ENCODE peak calls at places on chromosomes 16 and 17, in seven cellular contexts. H is KG1; C is non-pigmented ciliary epithelial cell; T is activated CD4-positive, CD25-positive, alpha-beta regulatory T cell treated with anti-CD3 and anti-CD28 coated beads, Interleukin-2, amount 50 U/mL, for 72 hours; J is choroid plexus epithelial cell; F is psoas muscle; G is mucosa of gallbladder. P is an unnamed sample.

GRCh38 chr17:73071387-73071999 is 21.0 kb downstream of the SLC39A11 start:
- DNase-seq in H (no peak), C (no peak), T (no peak), J (peak; percentile 53), F (no peak), G (no peak), P (no peak)

GRCh38 chr16:31476305-31477219 is 4.6 kb downstream of the TGFB1I1 start:
- DNase-seq in H (no peak), C (no peak), T (peak; percentile 79), J (no peak), F (peak; percentile 79), G (peak; percentile 72), P (peak; percentile 74)

GRCh38 chr16:31700200-31700529 is 172.5 kb downstream of the AHSP start:
- DNase-seq in H (no peak), C (no peak), T (no peak), J (peak; percentile 67), F (no peak), G (no peak), P (peak; percentile 64)

GRCh38 chr16:56032072-56032471 is 156.9 kb upstream of the CES5A start:
- DNase-seq in H (no peak), C (no peak), T (no peak), J (no peak), F (no peak), G (no peak), P (no peak)

GRCh38 chr16:66930189-66930588 is 4.0 kb downstream of the CIAO2B start:
- DNase-seq in H (no peak), C (no peak), T (no peak), J (peak; percentile 75), F (peak; percentile 85), G (peak; percentile 34), P (no peak)

GRCh38 chr17:38604479-38605229 is 1.1 kb downstream of the SRCIN1 start:
- DNase-seq in H (no peak), C (no peak), T (no peak), J (no peak), F (peak; percentile 48), G (no peak), P (no peak)

GRCh38 chr17:76252040-76252954 is 12.0 kb upstream of the RNF157 start:
- DNase-seq in H (peak; percentile 50), C (peak; percentile 58), T (no peak), J (peak; percentile 89), F (peak; percentile 93), G (peak; percentile 50), P (no peak)

GRCh38 chr17:54980372-54980771 is 11.8 kb downstream of the STXBP4 start:
- DNase-seq in H (no peak), C (no peak), T (no peak), J (no peak), F (no peak), G (no peak), P (no peak)

GRCh38 chr17:57553525-57553924 is 191.6 kb downstream of the CCDC182 start:
- DNase-seq in H (no peak), C (no peak), T (no peak), J (peak; percentile 76), F (no peak), G (no peak), P (no peak)

GRCh38 chr16:68257251-68257905 is 6.9 kb upstream of the SLC7A6 start:
- DNase-seq in H (no peak), C (no peak), T (no peak), J (no peak), F (peak; percentile 81), G (no peak), P (no peak)

GRCh38 chr16:14050297-14051027 is 20.7 kb upstream of the MRTFB start:
- DNase-seq in H (no peak), C (no peak), T (no peak), J (peak; percentile 21), F (no peak), G (peak; percentile 42), P (no peak)

GRCh38 chr17:3590231-3590630 is 19.0 kb downstream of the TRPV1 start:
- DNase-seq in H (no peak), C (no peak), T (no peak), J (no peak), F (no peak), G (no peak), P (no peak)

GRCh38 chr17:58333396-58334207 is 5.0 kb upstream of the TSPOAP1 start:
- DNase-seq in H (peak; percentile 60), C (no peak), T (no peak), J (no peak), F (no peak), G (no peak), P (no peak)

GRCh38 chr16:46826618-46827017 is 4.4 kb downstream of the C16orf87 start:
- DNase-seq in H (no peak), C (no peak), T (no peak), J (peak; percentile 34), F (no peak), G (no peak), P (no peak)

GRCh38 chr17:21823643-21824042 is 131.3 kb downstream of the KCNJ18 start:
- DNase-seq in H (no peak), C (no peak), T (no peak), J (no peak), F (no peak), G (no peak), P (no peak)

GRCh38 chr16:56898847-56899246 is 33.1 kb upstream of the HERPUD1 start:
- DNase-seq in H (no peak), C (no peak), T (no peak), J (no peak), F (no peak), G (no peak), P (no peak)

GRCh38 chr16:84649511-84649861 is 1.2 kb downstream of the KLHL36 start:
- DNase-seq in H (no peak), C (no peak), T (no peak), J (no peak), F (no peak), G (no peak), P (no peak)

GRCh38 chr16:89615596-89616090 is 2.2 kb downstream of the DPEP1 start:
- DNase-seq in H (no peak), C (no peak), T (no peak), J (no peak), F (no peak), G (no peak), P (no peak)

GRCh38 chr17:30173649-30174048 is 57.0 kb downstream of the NSRP1 start:
- DNase-seq in H (no peak), C (no peak), T (no peak), J (no peak), F (no peak), G (no peak), P (no peak)

GRCh38 chr17:79946352-79947231 is 89.1 kb downstream of the TBC1D16 start:
- DNase-seq in H (no peak), C (no peak), T (peak; percentile 25), J (no peak), F (peak; percentile 30), G (no peak), P (no peak)

GRCh38 chr17:17765921-17766320 is 70.9 kb downstream of the SREBF1 start:
- DNase-seq in H (no peak), C (no peak), T (no peak), J (no peak), F (no peak), G (no peak), P (no peak)

GRCh38 chr17:40433551-40434384 is 9.5 kb upstream of the IGFBP4 start:
- DNase-seq in H (no peak), C (no peak), T (no peak), J (peak; percentile 31), F (no peak), G (no peak), P (no peak)

GRCh38 chr17:75345514-75346167 is 56.4 kb upstream of the SLC25A19 start:
- DNase-seq in H (no peak), C (no peak), T (no peak), J (no peak), F (no peak), G (no peak), P (no peak)

GRCh38 chr17:6092182-6092922 is 22.2 kb downstream of the WSCD1 start:
- DNase-seq in H (no peak), C (no peak), T (no peak), J (no peak), F (peak; percentile 53), G (no peak), P (no peak)

GRCh38 chr17:73548620-73549311 is 95.5 kb downstream of the SDK2 start:
- DNase-seq in H (no peak), C (no peak), T (no peak), J (no peak), F (no peak), G (no peak), P (no peak)

GRCh38 chr16:86751081-86752030 is 173.0 kb downstream of the FOXL1 start:
- DNase-seq in H (no peak), C (peak; percentile 57), T (no peak), J (peak; percentile 76), F (no peak), G (no peak), P (no peak)

GRCh38 chr17:83015511-83015910 is 63.9 kb upstream of the METRNL start:
- DNase-seq in H (no peak), C (no peak), T (no peak), J (no peak), F (no peak), G (no peak), P (no peak)

GRCh38 chr17:82592289-82592683 is 56.0 kb downstream of the WDR45B start:
- DNase-seq in H (no peak), C (no peak), T (no peak), J (peak; percentile 21), F (no peak), G (no peak), P (no peak)

GRCh38 chr16:89361756-89362155 is 128.6 kb downstream of the ANKRD11 start:
- DNase-seq in H (no peak), C (no peak), T (no peak), J (no peak), F (peak; percentile 36), G (no peak), P (no peak)

GRCh38 chr16:87956771-87957279 is 5.6 kb downstream of the BANP start:
- DNase-seq in H (peak; percentile 56), C (peak; percentile 50), T (peak; percentile 44), J (peak; percentile 86), F (no peak), G (no peak), P (no peak)

GRCh38 chr16:55036371-55036821 is 105.7 kb downstream of the IRX5 start:
- DNase-seq in H (no peak), C (no peak), T (no peak), J (no peak), F (no peak), G (no peak), P (no peak)

GRCh38 chr17:20271016-20271610 is 196.2 kb downstream of the LGALS9B start:
- DNase-seq in H (no peak), C (no peak), T (no peak), J (peak; percentile 29), F (no peak), G (no peak), P (no peak)

GRCh38 chr17:61581611-61582349 is 9.2 kb downstream of the NACA2 start:
- DNase-seq in H (no peak), C (no peak), T (no peak), J (no peak), F (no peak), G (no peak), P (no peak)

GRCh38 chr17:74972107-74972972 is at the start of gene HID1:
- DNase-seq in H (no peak), C (no peak), T (peak; percentile 70), J (no peak), F (peak; percentile 68), G (peak; percentile 71), P (peak; percentile 50)

GRCh38 chr16:85862476-85863383 is 36.2 kb upstream of the IRF8 start:
- DNase-seq in H (no peak), C (no peak), T (no peak), J (no peak), F (no peak), G (no peak), P (no peak)

P was measured in NCI-H2029.